ENCODE peak calls at places on chromosomes 16 and 17, in nine cellular contexts. One of them, this sample, is unnamed.

GRCh38 chr17:8914554-8914953 is 47.1 kb upstream of the PIK3R6 start:
- DNase-seq in SK-N-MC: no peak
- DNase-seq in esophagus muscularis mucosa: no peak
- DNase-seq in neural progenitor cell: no peak
- DNase-seq in spleen: no peak
- DNase-seq in CD8-positive, alpha-beta T cell: no peak
- DNase-seq in mammary epithelial cell: no peak
- DNase-seq in breast epithelium: no peak
- DNase-seq in lower lobe of right lung: no peak
- DNase-seq in this sample: no peak

GRCh38 chr16:81730090-81731051 is 48.7 kb upstream of the PLCG2 start:
- DNase-seq in mammary epithelial cell: peak; percentile 53
- DNase-seq in spleen: peak; percentile 92
- DNase-seq in CD8-positive, alpha-beta T cell: peak; percentile 77
- DNase-seq in SK-N-MC: peak; percentile 64
- DNase-seq in neural progenitor cell: peak; percentile 96
- DNase-seq in breast epithelium: peak; percentile 79
- DNase-seq in esophagus muscularis mucosa: no peak
- DNase-seq in lower lobe of right lung: peak; percentile 89
- DNase-seq in this sample: peak; percentile 35

GRCh38 chr17:44159519-44160210 is 10.8 kb upstream of the ASB16 start:
- DNase-seq in esophagus muscularis mucosa: no peak
- DNase-seq in SK-N-MC: no peak
- DNase-seq in mammary epithelial cell: no peak
- DNase-seq in lower lobe of right lung: no peak
- DNase-seq in CD8-positive, alpha-beta T cell: no peak
- DNase-seq in neural progenitor cell: no peak
- DNase-seq in spleen: no peak
- DNase-seq in breast epithelium: no peak
- DNase-seq in this sample: peak; percentile 36

GRCh38 chr16:29154676-29155121 is 169.8 kb downstream of the LAT start:
- DNase-seq in mammary epithelial cell: no peak
- DNase-seq in CD8-positive, alpha-beta T cell: no peak
- DNase-seq in spleen: no peak
- DNase-seq in breast epithelium: peak; percentile 24
- DNase-seq in SK-N-MC: no peak
- DNase-seq in lower lobe of right lung: no peak
- DNase-seq in esophagus muscularis mucosa: no peak
- DNase-seq in neural progenitor cell: no peak
- DNase-seq in this sample: no peak

GRCh38 chr17:47621293-47622178 is 28.2 kb upstream of the KPNB1 start:
- DNase-seq in lower lobe of right lung: no peak
- DNase-seq in esophagus muscularis mucosa: no peak
- DNase-seq in spleen: no peak
- DNase-seq in SK-N-MC: peak; percentile 16
- DNase-seq in CD8-positive, alpha-beta T cell: no peak
- DNase-seq in neural progenitor cell: peak; percentile 30
- DNase-seq in mammary epithelial cell: peak; percentile 88
- DNase-seq in breast epithelium: no peak
- DNase-seq in this sample: no peak

GRCh38 chr17:82053556-82054263 is 2.0 kb downstream of the GPS1 start:
- DNase-seq in neural progenitor cell: no peak
- DNase-seq in SK-N-MC: no peak
- DNase-seq in breast epithelium: no peak
- DNase-seq in esophagus muscularis mucosa: no peak
- DNase-seq in CD8-positive, alpha-beta T cell: no peak
- DNase-seq in mammary epithelial cell: no peak
- DNase-seq in lower lobe of right lung: no peak
- DNase-seq in spleen: peak; percentile 69
- DNase-seq in this sample: no peak

GRCh38 chr17:27746881-27747280 is 53.4 kb downstream of the NOS2 start:
- DNase-seq in CD8-positive, alpha-beta T cell: peak; percentile 13
- DNase-seq in spleen: no peak
- DNase-seq in SK-N-MC: no peak
- DNase-seq in esophagus muscularis mucosa: peak; percentile 70
- DNase-seq in mammary epithelial cell: no peak
- DNase-seq in neural progenitor cell: no peak
- DNase-seq in lower lobe of right lung: no peak
- DNase-seq in breast epithelium: no peak
- DNase-seq in this sample: no peak

GRCh38 chr17:49090885-49091594 is 41.5 kb upstream of the B4GALNT2 start:
- DNase-seq in spleen: no peak
- DNase-seq in mammary epithelial cell: peak; percentile 76
- DNase-seq in breast epithelium: no peak
- DNase-seq in SK-N-MC: no peak
- DNase-seq in esophagus muscularis mucosa: no peak
- DNase-seq in CD8-positive, alpha-beta T cell: no peak
- DNase-seq in lower lobe of right lung: no peak
- DNase-seq in neural progenitor cell: no peak
- DNase-seq in this sample: no peak

GRCh38 chr17:77449908-77450741 is 309.4 kb downstream of the SEC14L1 start:
- DNase-seq in CD8-positive, alpha-beta T cell: no peak
- DNase-seq in spleen: peak; percentile 85
- DNase-seq in lower lobe of right lung: no peak
- DNase-seq in breast epithelium: no peak
- DNase-seq in esophagus muscularis mucosa: no peak
- DNase-seq in mammary epithelial cell: peak; percentile 52
- DNase-seq in SK-N-MC: no peak
- DNase-seq in neural progenitor cell: peak; percentile 89
- DNase-seq in this sample: no peak

GRCh38 chr16:56869513-56870270 is 4.7 kb downstream of the SLC12A3 start:
- DNase-seq in esophagus muscularis mucosa: no peak
- DNase-seq in breast epithelium: no peak
- DNase-seq in mammary epithelial cell: no peak
- DNase-seq in spleen: no peak
- DNase-seq in SK-N-MC: no peak
- DNase-seq in CD8-positive, alpha-beta T cell: no peak
- DNase-seq in neural progenitor cell: peak; percentile 26
- DNase-seq in lower lobe of right lung: peak; percentile 59
- DNase-seq in this sample: no peak

GRCh38 chr17:77832180-77832560 is 126.3 kb upstream of the TNRC6C start:
- DNase-seq in mammary epithelial cell: no peak
- DNase-seq in SK-N-MC: no peak
- DNase-seq in neural progenitor cell: no peak
- DNase-seq in CD8-positive, alpha-beta T cell: no peak
- DNase-seq in spleen: no peak
- DNase-seq in esophagus muscularis mucosa: no peak
- DNase-seq in lower lobe of right lung: peak; percentile 10
- DNase-seq in breast epithelium: no peak
- DNase-seq in this sample: no peak

GRCh38 chr17:59437766-59438165 is 106.3 kb downstream of the YPEL2 start:
- DNase-seq in spleen: no peak
- DNase-seq in neural progenitor cell: no peak
- DNase-seq in esophagus muscularis mucosa: no peak
- DNase-seq in SK-N-MC: no peak
- DNase-seq in CD8-positive, alpha-beta T cell: no peak
- DNase-seq in lower lobe of right lung: no peak
- DNase-seq in breast epithelium: no peak
- DNase-seq in mammary epithelial cell: no peak
- DNase-seq in this sample: no peak

GRCh38 chr16:84282533-84282932 is 12.1 kb upstream of the WFDC1 start:
- DNase-seq in esophagus muscularis mucosa: no peak
- DNase-seq in mammary epithelial cell: no peak
- DNase-seq in neural progenitor cell: no peak
- DNase-seq in CD8-positive, alpha-beta T cell: no peak
- DNase-seq in lower lobe of right lung: no peak
- DNase-seq in breast epithelium: no peak
- DNase-seq in SK-N-MC: no peak
- DNase-seq in spleen: no peak
- DNase-seq in this sample: no peak

GRCh38 chr17:48642059-48642842 is 16.1 kb upstream of the HOXB9 start:
- DNase-seq in SK-N-MC: no peak
- DNase-seq in CD8-positive, alpha-beta T cell: no peak
- DNase-seq in neural progenitor cell: peak; percentile 48
- DNase-seq in spleen: no peak
- DNase-seq in lower lobe of right lung: no peak
- DNase-seq in esophagus muscularis mucosa: no peak
- DNase-seq in mammary epithelial cell: no peak
- DNase-seq in breast epithelium: no peak
- DNase-seq in this sample: no peak

GRCh38 chr17:77425791-77426641 is 285.2 kb downstream of the SEC14L1 start:
- DNase-seq in lower lobe of right lung: no peak
- DNase-seq in mammary epithelial cell: peak; percentile 82
- DNase-seq in neural progenitor cell: peak; percentile 34
- DNase-seq in SK-N-MC: no peak
- DNase-seq in esophagus muscularis mucosa: peak; percentile 96
- DNase-seq in breast epithelium: no peak
- DNase-seq in CD8-positive, alpha-beta T cell: peak; percentile 84
- DNase-seq in spleen: no peak
- DNase-seq in this sample: no peak

GRCh38 chr17:42076797-42077559 is 21.3 kb downstream of the ZNF385C start:
- DNase-seq in neural progenitor cell: no peak
- DNase-seq in CD8-positive, alpha-beta T cell: no peak
- DNase-seq in lower lobe of right lung: no peak
- DNase-seq in mammary epithelial cell: no peak
- DNase-seq in spleen: no peak
- DNase-seq in breast epithelium: no peak
- DNase-seq in SK-N-MC: no peak
- DNase-seq in esophagus muscularis mucosa: no peak
- DNase-seq in this sample: no peak

GRCh38 chr17:76252040-76252954 is 12.0 kb upstream of the RNF157 start:
- DNase-seq in spleen: peak; percentile 91
- DNase-seq in lower lobe of right lung: peak; percentile 80
- DNase-seq in CD8-positive, alpha-beta T cell: peak; percentile 74
- DNase-seq in mammary epithelial cell: peak; percentile 100
- DNase-seq in neural progenitor cell: no peak
- DNase-seq in SK-N-MC: no peak
- DNase-seq in esophagus muscularis mucosa: peak; percentile 94
- DNase-seq in breast epithelium: peak; percentile 79
- DNase-seq in this sample: no peak

GRCh38 chr16:26664086-26664485 is 402.6 kb upstream of the C16orf82 start:
- DNase-seq in breast epithelium: no peak
- DNase-seq in CD8-positive, alpha-beta T cell: no peak
- DNase-seq in lower lobe of right lung: no peak
- DNase-seq in esophagus muscularis mucosa: peak; percentile 64
- DNase-seq in spleen: no peak
- DNase-seq in neural progenitor cell: no peak
- DNase-seq in mammary epithelial cell: no peak
- DNase-seq in SK-N-MC: no peak
- DNase-seq in this sample: no peak

DNA sequence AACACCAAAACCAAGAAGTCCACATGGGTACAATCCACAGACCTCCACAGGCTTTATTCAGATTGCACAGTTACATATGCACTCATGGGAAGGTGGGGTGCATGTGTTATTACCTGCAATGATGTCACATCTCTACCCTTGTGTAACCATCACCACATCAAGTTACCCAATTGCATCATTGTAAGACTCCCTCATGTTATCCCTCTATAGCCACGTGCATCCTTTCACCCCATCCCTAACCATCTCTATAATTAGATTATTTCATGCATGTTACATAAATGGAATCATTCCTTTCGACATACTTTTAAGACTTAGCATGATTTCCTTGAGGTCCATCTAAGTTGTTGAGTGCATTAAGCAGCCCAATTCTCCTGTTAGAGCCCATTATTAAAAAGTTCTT is 408.2 kb upstream of the C16orf82 start:
- DNase-seq in spleen: no peak
- DNase-seq in mammary epithelial cell: no peak
- DNase-seq in SK-N-MC: no peak
- DNase-seq in esophagus muscularis mucosa: peak; percentile 50
- DNase-seq in lower lobe of right lung: no peak
- DNase-seq in CD8-positive, alpha-beta T cell: no peak
- DNase-seq in neural progenitor cell: no peak
- DNase-seq in breast epithelium: no peak
- DNase-seq in this sample: no peak
- H3K9me3 ChIP-seq in spleen: no peaks in the 10 kb centered on the region
- H3K9me3 ChIP-seq in mammary epithelial cell: peaks cover 14% of the 10 kb centered on the region
- H3K9me3 ChIP-seq in SK-N-MC: no peaks in the 10 kb centered on the region
- H3K9me3 ChIP-seq in esophagus muscularis mucosa: no peaks in the 10 kb centered on the region
- H3K9me3 ChIP-seq in lower lobe of right lung: no peaks in the 10 kb centered on the region
- H3K9me3 ChIP-seq in CD8-positive, alpha-beta T cell: no peaks in the 10 kb centered on the region
- H3K9me3 ChIP-seq in neural progenitor cell: no peaks in the 10 kb centered on the region
- H3K9me3 ChIP-seq in breast epithelium: no peaks in the 10 kb centered on the region
- H3K9me3 ChIP-seq in this sample: no peaks in the 10 kb centered on the region

GRCh38 chr16:35425270-35425669 is 1965.9 kb downstream of the TP53TG3F start:
- DNase-seq in mammary epithelial cell: no peak
- DNase-seq in SK-N-MC: no peak
- DNase-seq in esophagus muscularis mucosa: no peak
- DNase-seq in neural progenitor cell: no peak
- DNase-seq in breast epithelium: no peak
- DNase-seq in CD8-positive, alpha-beta T cell: no peak
- DNase-seq in lower lobe of right lung: no peak
- DNase-seq in spleen: no peak
- DNase-seq in this sample: no peak
- H3K9me3 ChIP-seq in mammary epithelial cell: peaks cover 15% of the 10 kb centered on the region
- H3K9me3 ChIP-seq in SK-N-MC: no peaks in the 10 kb centered on the region
- H3K9me3 ChIP-seq in esophagus muscularis mucosa: peaks cover 4% of the 10 kb centered on the region
- H3K9me3 ChIP-seq in neural progenitor cell: peaks cover 32% of the 10 kb centered on the region
- H3K9me3 ChIP-seq in breast epithelium: peaks cover 4% of the 10 kb centered on the region
- H3K9me3 ChIP-seq in CD8-positive, alpha-beta T cell: no peaks in the 10 kb centered on the region
- H3K9me3 ChIP-seq in lower lobe of right lung: no peaks in the 10 kb centered on the region
- H3K9me3 ChIP-seq in spleen: peaks cover 22% of the 10 kb centered on the region
- H3K9me3 ChIP-seq in this sample: peaks cover 7% of the 10 kb centered on the region

DNA sequence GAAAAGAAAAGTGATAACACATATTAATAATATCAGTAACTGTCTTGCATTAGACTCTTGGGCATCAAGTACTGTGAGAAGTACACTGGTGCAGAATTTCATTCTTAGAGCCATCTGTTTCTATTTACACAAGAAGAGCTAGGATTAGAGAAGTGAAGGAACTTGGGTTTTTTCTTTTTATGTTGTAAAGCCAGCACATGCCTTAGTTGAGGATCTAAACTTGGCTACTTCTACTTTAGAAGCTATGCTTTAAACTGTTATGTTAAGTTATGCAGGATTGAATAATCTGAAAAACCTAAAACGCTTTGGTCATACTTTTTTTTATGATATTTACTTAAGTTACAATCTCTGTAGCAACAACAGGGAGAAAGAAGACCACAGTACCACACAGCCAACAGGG is 304.9 kb upstream of the GOT2 start:
- DNase-seq in esophagus muscularis mucosa: no peak
- DNase-seq in CD8-positive, alpha-beta T cell: no peak
- DNase-seq in lower lobe of right lung: no peak
- DNase-seq in spleen: no peak
- DNase-seq in breast epithelium: no peak
- DNase-seq in neural progenitor cell: no peak
- DNase-seq in mammary epithelial cell: no peak
- DNase-seq in SK-N-MC: no peak
- DNase-seq in this sample: no peak
- H3K9me3 ChIP-seq in esophagus muscularis mucosa: no peaks in the 10 kb centered on the region
- H3K9me3 ChIP-seq in CD8-positive, alpha-beta T cell: no peaks in the 10 kb centered on the region
- H3K9me3 ChIP-seq in lower lobe of right lung: peaks cover 4% of the 10 kb centered on the region
- H3K9me3 ChIP-seq in spleen: no peaks in the 10 kb centered on the region
- H3K9me3 ChIP-seq in breast epithelium: no peaks in the 10 kb centered on the region
- H3K9me3 ChIP-seq in neural progenitor cell: no peaks in the 10 kb centered on the region
- H3K9me3 ChIP-seq in mammary epithelial cell: peaks cover 6% of the 10 kb centered on the region
- H3K9me3 ChIP-seq in SK-N-MC: no peaks in the 10 kb centered on the region
- H3K9me3 ChIP-seq in this sample: peaks cover 2% of the 10 kb centered on the region

DNA sequence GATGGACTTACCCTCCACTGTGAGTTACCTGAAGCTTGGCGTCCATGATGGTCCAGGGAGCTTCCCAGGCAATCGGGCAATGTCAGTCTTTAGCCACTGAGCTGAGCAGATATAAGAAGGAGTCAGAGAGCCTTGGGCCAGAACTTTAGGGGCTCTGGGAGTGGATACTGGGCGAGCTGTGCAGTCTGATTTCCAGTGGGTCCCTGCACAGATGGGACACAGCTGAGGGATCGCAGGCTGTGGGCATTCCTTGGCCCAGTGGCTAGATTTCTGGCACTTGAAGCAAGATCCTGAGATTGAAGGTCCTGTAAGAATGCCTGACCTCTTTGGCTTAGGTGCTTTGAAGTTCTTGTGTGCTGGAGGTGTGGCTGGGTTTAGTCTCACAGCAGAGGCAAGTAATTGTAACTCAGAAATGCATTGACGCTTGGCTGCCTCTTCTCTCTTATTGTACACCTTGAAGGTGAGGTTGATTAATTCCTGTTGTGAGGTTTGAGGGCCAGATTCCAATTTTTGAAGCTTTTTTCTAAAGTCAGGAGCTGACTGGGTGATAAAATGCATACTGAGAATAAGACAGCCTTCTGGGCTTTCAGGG is 2283.8 kb downstream of the TP53TG3F start:
- DNase-seq in spleen: no peak
- DNase-seq in lower lobe of right lung: no peak
- DNase-seq in mammary epithelial cell: no peak
- DNase-seq in breast epithelium: no peak
- DNase-seq in CD8-positive, alpha-beta T cell: no peak
- DNase-seq in esophagus muscularis mucosa: peak; percentile 79
- DNase-seq in neural progenitor cell: no peak
- DNase-seq in SK-N-MC: no peak
- DNase-seq in this sample: no peak
- H3K9me3 ChIP-seq in spleen: peaks cover 87% of the 10 kb centered on the region
- H3K9me3 ChIP-seq in lower lobe of right lung: no peaks in the 10 kb centered on the region
- H3K9me3 ChIP-seq in mammary epithelial cell: peaks cover 11% of the 10 kb centered on the region
- H3K9me3 ChIP-seq in breast epithelium: peaks cover 22% of the 10 kb centered on the region
- H3K9me3 ChIP-seq in CD8-positive, alpha-beta T cell: peaks cover 3% of the 10 kb centered on the region
- H3K9me3 ChIP-seq in esophagus muscularis mucosa: peaks cover 29% of the 10 kb centered on the region
- H3K9me3 ChIP-seq in neural progenitor cell: peaks cover 11% of the 10 kb centered on the region
- H3K9me3 ChIP-seq in SK-N-MC: no peaks in the 10 kb centered on the region
- H3K9me3 ChIP-seq in this sample: peaks cover 11% of the 10 kb centered on the region

This sample was measured in T-helper 17 cell.